ENCODE peak calls at places on chromosomes 11 and 22, in eight cellular contexts. L, N, F, K, A, Z, C and B are unnamed samples.

GRCh38 chr11:78370406-78371172 is 47.0 kb downstream of the GAB2 start:
- DNase-seq in L (no peak), N (no peak), F (no peak), K (no peak), A (no peak), Z (no peak), C (no peak), B (no peak)

GRCh38 chr11:35618497-35619029 is 303 bp downstream of the FJX1 start:
- DNase-seq in L (no peak), N (peak), F (no peak), K (peak), A (no peak), Z (no peak), C (peak), B (no peak)

GRCh38 chr11:73650400-73650799 is 4.0 kb downstream of the PLEKHB1 start:
- DNase-seq in L (no peak), N (no peak), F (no peak), K (no peak), A (no peak), Z (no peak), C (no peak), B (no peak)

GRCh38 chr11:114246321-114247069 is 49.7 kb upstream of the NNMT start:
- DNase-seq in L (no peak), N (no peak), F (no peak), K (no peak), A (no peak), Z (no peak), C (no peak), B (no peak)

GRCh38 chr11:70067591-70068341 is 10.4 kb upstream of the ANO1 start:
- DNase-seq in L (peak), N (no peak), F (no peak), K (no peak), A (no peak), Z (no peak), C (peak), B (no peak)

GRCh38 chr11:65353376-65353775 is 1.2 kb upstream of the TIGD3 start:
- DNase-seq in L (no peak), N (no peak), F (no peak), K (no peak), A (no peak), Z (no peak), C (no peak), B (no peak)

GRCh38 chr11:60563553-60564235 is 48.5 kb downstream of the MS4A13 start:
- DNase-seq in L (no peak), N (no peak), F (no peak), K (no peak), A (no peak), Z (no peak), C (no peak), B (no peak)

GRCh38 chr11:27421819-27422494 is 50.6 kb downstream of the LGR4 start:
- DNase-seq in L (no peak), N (no peak), F (no peak), K (no peak), A (no peak), Z (no peak), C (no peak), B (no peak)

GRCh38 chr11:8867856-8868705 is 42.9 kb upstream of the AKIP1 start:
- DNase-seq in L (no peak), N (no peak), F (peak), K (no peak), A (no peak), Z (peak), C (no peak), B (no peak)

GRCh38 chr22:47285981-47286380 is 523.5 kb downstream of the TBC1D22A start:
- DNase-seq in L (no peak), N (no peak), F (no peak), K (no peak), A (no peak), Z (no peak), C (no peak), B (no peak)

GRCh38 chr11:92257536-92257935 is 32.9 kb downstream of the FAT3 start:
- DNase-seq in L (no peak), N (no peak), F (no peak), K (peak), A (no peak), Z (no peak), C (no peak), B (no peak)

GRCh38 chr22:40485813-40486610 is 115.6 kb downstream of the SGSM3 start:
- DNase-seq in L (no peak), N (no peak), F (no peak), K (peak), A (no peak), Z (no peak), C (no peak), B (no peak)